ENCODE peak calls at places on chromosomes 5 and 9, in six cellular contexts. C, Y, G, I, E and M are unnamed samples.

GRCh38 chr5:91591076-91591475 is 208.0 kb upstream of the ARRDC3 start:
- DNase-seq in C (no peak), Y (peak; percentile 34), G (no peak), I (no peak), E (no peak), M (no peak)

GRCh38 chr9:125190371-125190801 is 783 bp upstream of the PPP6C start:
- DNase-seq in Y (peak; percentile 18), G (peak; percentile 49), I (no peak), E (no peak), C (no peak), M (no peak)

GRCh38 chr9:100575006-100575405 is 2.9 kb upstream of the CAVIN4 start:
- DNase-seq in E (no peak), I (no peak), C (no peak), Y (no peak), G (no peak), M (no peak)

GRCh38 chr9:76419782-76420380 is 25.7 kb upstream of the RFK start:
- DNase-seq in C (no peak), E (peak; percentile 22), Y (peak; percentile 41), I (peak; percentile 46), G (no peak), M (no peak)

GRCh38 chr9:19286634-19287188 is 56.2 kb downstream of the DENND4C start:
- DNase-seq in C (no peak), E (no peak), G (no peak), Y (peak; percentile 42), I (no peak), M (no peak)

GRCh38 chr9:93298498-93299417 is 114.8 kb downstream of the WNK2 start:
- DNase-seq in Y (no peak), G (peak; percentile 31), C (no peak), E (no peak), I (peak; percentile 19), M (no peak)

GRCh38 chr5:62494772-62495171 is 82.2 kb downstream of the IPO11 start:
- DNase-seq in G (no peak), I (no peak), C (no peak), Y (no peak), E (no peak), M (no peak)

GRCh38 chr5:94422819-94423218 is 195.6 kb downstream of the KIAA0825 start:
- DNase-seq in I (no peak), Y (peak; percentile 77), C (no peak), G (no peak), E (peak; percentile 8), M (peak; percentile 25)

GRCh38 chr9:126464694-126465441 is 138.2 kb downstream of the MVB12B start:
- DNase-seq in C (no peak), E (no peak), Y (no peak), G (no peak), I (no peak), M (no peak)

GRCh38 chr5:150560401-150561191 is 52.7 kb downstream of the NDST1 start:
- DNase-seq in C (peak; percentile 76), I (peak; percentile 88), E (peak; percentile 70), Y (peak; percentile 84), G (peak; percentile 90), M (peak; percentile 34)

GRCh38 chr9:76271755-76272154 is 122.5 kb downstream of the RFK start:
- DNase-seq in G (no peak), E (no peak), Y (peak; percentile 8), I (no peak), C (no peak), M (no peak)

GRCh38 chr5:158640581-158640980 is 459.1 kb downstream of the EBF1 start:
- DNase-seq in C (no peak), G (no peak), E (no peak), I (no peak), Y (peak; percentile 85), M (no peak)

GRCh38 chr9:137166242-137167112 is 3.4 kb downstream of the LRRC26 start:
- DNase-seq in Y (no peak), E (no peak), C (no peak), G (no peak), I (no peak), M (no peak)

GRCh38 chr5:153902026-153902425 is 136.7 kb downstream of the FAM114A2 start:
- DNase-seq in G (no peak), I (no peak), Y (peak; percentile 8), E (no peak), C (no peak), M (no peak)

GRCh38 chr5:138809391-138809790 is 56.2 kb downstream of the CTNNA1 start:
- DNase-seq in I (no peak), C (no peak), Y (no peak), E (no peak), G (no peak), M (no peak)

GRCh38 chr9:98081477-98082219 is 25.1 kb downstream of the NANS start:
- DNase-seq in E (no peak), C (no peak), G (peak; percentile 68), I (no peak), Y (peak; percentile 39), M (no peak)

GRCh38 chr5:67897431-67897830 is 318.1 kb upstream of the PIK3R1 start:
- DNase-seq in C (no peak), G (no peak), I (no peak), E (no peak), Y (peak; percentile 31), M (no peak)

GRCh38 chr5:152623951-152624350 is 218.9 kb upstream of the NMUR2 start:
- DNase-seq in E (no peak), Y (no peak), C (no peak), I (no peak), G (no peak), M (no peak)

GRCh38 chr9:136058801-136059302 is 36.2 kb downstream of the NACC2 start:
- DNase-seq in E (no peak), Y (no peak), G (no peak), C (no peak), I (no peak), M (no peak)

GRCh38 chr5:135584918-135585317 is 6.1 kb upstream of the CXCL14 start:
- DNase-seq in G (no peak), E (no peak), C (no peak), Y (no peak), I (no peak), M (no peak)

GRCh38 chr5:180515294-180515693 is 21.1 kb downstream of the CNOT6 start:
- DNase-seq in Y (no peak), I (no peak), G (no peak), C (no peak), E (no peak), M (no peak)

GRCh38 chr5:179118338-179118737 is 58.2 kb downstream of the ZNF354C start:
- DNase-seq in I (no peak), G (no peak), C (no peak), Y (no peak), E (no peak), M (no peak)

GRCh38 chr5:1431021-1431811 is 14.0 kb downstream of the SLC6A3 start:
- DNase-seq in E (no peak), G (no peak), Y (no peak), C (no peak), I (no peak), M (no peak)